ENCODE peak calls at places on chromosomes 12 and 14, in four cellular contexts. B is neural progenitor cell, R is right lobe of liver, S is H7. W is an unnamed sample.

GRCh38 chr12:130070017-130070653 is 92.1 kb upstream of the FZD10 start:
- DNase-seq in B (no peak), R (no peak), S (peak), W (no peak)

GRCh38 chr14:105460616-105461015 is 14.0 kb upstream of the CRIP2 start:
- DNase-seq in B (no peak), R (no peak), S (no peak), W (no peak)

GRCh38 chr12:127886821-127887220 is 380.1 kb upstream of the TMEM132C start:
- DNase-seq in B (no peak), R (no peak), S (no peak), W (no peak)

GRCh38 chr12:52354197-52354596 is 13.1 kb downstream of the KRT85 start:
- DNase-seq in B (no peak), R (no peak), S (no peak), W (no peak)

GRCh38 chr12:124625867-124626675 is 58.7 kb upstream of the NCOR2 start:
- DNase-seq in B (no peak), R (peak), S (peak), W (peak)

GRCh38 chr14:101197595-101198397 is 294.3 kb upstream of the RTL1 start:
- DNase-seq in B (no peak), R (no peak), S (peak), W (peak)

GRCh38 chr12:55842681-55843429 is at the start of gene MMP19:
- DNase-seq in B (no peak), R (no peak), S (peak), W (no peak)

GRCh38 chr12:1572731-1573130 is 21.6 kb downstream of the FBXL14 start:
- DNase-seq in B (no peak), R (no peak), S (no peak), W (no peak)

GRCh38 chr12:121580959-121581680 is at the start of gene KDM2B:
- DNase-seq in B (peak), R (no peak), S (no peak), W (no peak)

GRCh38 chr12:124493809-124494750 is 73.3 kb downstream of the NCOR2 start:
- DNase-seq in B (no peak), R (no peak), S (peak), W (no peak)

GRCh38 chr12:46124848-46125619 is 134.7 kb upstream of the SCAF11 start:
- DNase-seq in B (peak), R (no peak), S (peak), W (peak)

GRCh38 chr12:119208626-119209061 is 29.9 kb downstream of the HSPB8 start:
- DNase-seq in B (peak), R (no peak), S (no peak), W (peak)

GRCh38 chr12:110600254-110600653 is 13.7 kb upstream of the TCTN1 start:
- DNase-seq in B (no peak), R (no peak), S (no peak), W (no peak)

GRCh38 chr14:90599748-90600507 is 203.1 kb downstream of the CALM1 start:
- DNase-seq in B (no peak), R (no peak), S (peak), W (no peak)

GRCh38 chr12:116687888-116688287 is 50.0 kb downstream of the SPRING1 start:
- DNase-seq in B (peak), R (no peak), S (peak), W (no peak)

GRCh38 chr12:84336231-84336630 is 576.4 kb downstream of the SLC6A15 start:
- DNase-seq in B (no peak), R (no peak), S (no peak), W (no peak)

GRCh38 chr12:12896261-12896660 is 4.9 kb downstream of the GPRC5A start:
- DNase-seq in B (no peak), R (no peak), S (no peak), W (no peak)

GRCh38 chr14:70086685-70087379 is 101.9 kb downstream of the SLC8A3 start:
- DNase-seq in B (peak), R (no peak), S (no peak), W (no peak)

W was measured in ureter.